ENCODE peak calls at places on chromosomes 12 and 14, in six cellular contexts. Z is K562, W is PC-3, T is fibroblast of lung, D is GM23248, K is mesenchymal stem cell. X is an unnamed sample.

GRCh38 chr12:57008113-57008687 is 1.9 kb upstream of the ZBTB39 start:
- DNase-seq in Z (peak; percentile 79), W (peak; percentile 76), T (peak; percentile 84), D (peak; percentile 82), K (peak; percentile 84), X (peak; percentile 73)

GRCh38 chr12:26878661-26879119 is 45.7 kb upstream of the ITPR2 start:
- DNase-seq in Z (no peak), W (no peak), T (no peak), D (no peak), K (no peak), X (peak; percentile 93)

GRCh38 chr12:53504004-53504920 is 3.0 kb downstream of the NPFF start:
- DNase-seq in Z (no peak), W (no peak), T (no peak), D (no peak), K (no peak), X (no peak)

GRCh38 chr14:95675486-95675885 is 10.7 kb upstream of the TCL1B start:
- DNase-seq in Z (no peak), W (no peak), T (no peak), D (no peak), K (no peak), X (no peak)

GRCh38 chr12:81811778-81812125 is 52.6 kb upstream of the PPFIA2 start:
- DNase-seq in Z (no peak), W (no peak), T (no peak), D (no peak), K (no peak), X (no peak)

GRCh38 chr14:50830044-50830931 is 674 bp downstream of the NIN start:
- DNase-seq in Z (peak; percentile 37), W (peak; percentile 40), T (peak; percentile 41), D (peak; percentile 69), K (peak; percentile 67), X (peak; percentile 52)

GRCh38 chr12:113298861-113299545 is 35.9 kb downstream of the SLC8B1 start:
- DNase-seq in Z (no peak), W (no peak), T (no peak), D (peak; percentile 62), K (no peak), X (no peak)

GRCh38 chr14:105203057-105203494 is 22.0 kb upstream of the NUDT14 start:
- DNase-seq in Z (peak; percentile 61), W (peak; percentile 81), T (peak; percentile 55), D (peak; percentile 84), K (peak; percentile 69), X (peak; percentile 55)

GRCh38 chr14:105876829-105877228 is 350.4 kb downstream of the TMEM121 start:
- DNase-seq in Z (no peak), W (no peak), T (no peak), D (no peak), K (no peak), X (no peak)

GRCh38 chr12:132345555-132346200 is 16.3 kb upstream of the GALNT9 start:
- DNase-seq in Z (no peak), W (no peak), T (no peak), D (no peak), K (no peak), X (no peak)

GRCh38 chr14:95437715-95438114 is 78.7 kb downstream of the SYNE3 start:
- DNase-seq in Z (no peak), W (no peak), T (no peak), D (no peak), K (no peak), X (no peak)

GRCh38 chr12:14167005-14167628 is 185.7 kb upstream of the GRIN2B start:
- DNase-seq in Z (peak; percentile 61), W (peak; percentile 73), T (peak; percentile 61), D (peak; percentile 60), K (peak; percentile 56), X (peak; percentile 58)
- H2AFZ ChIP-seq in Z (no peak overlapping the region), W (no peak overlapping the region), T (no peak overlapping the region), D (no peak overlapping the region), K (no peak overlapping the region), X (no peak overlapping the region)

GRCh38 chr12:130104114-130104513 is 58.1 kb upstream of the FZD10 start:
- DNase-seq in Z (no peak), W (no peak), T (no peak), D (no peak), K (no peak), X (no peak)

GRCh38 chr12:130102266-130102665 is 60.0 kb upstream of the FZD10 start:
- DNase-seq in Z (no peak), W (no peak), T (no peak), D (no peak), K (no peak), X (no peak)

GRCh38 chr12:130101370-130101769 is 60.9 kb upstream of the FZD10 start:
- DNase-seq in Z (no peak), W (no peak), T (no peak), D (no peak), K (no peak), X (no peak)

GRCh38 chr12:130100634-130101033 is 61.6 kb upstream of the FZD10 start:
- DNase-seq in Z (no peak), W (no peak), T (no peak), D (no peak), K (no peak), X (no peak)

DNA sequence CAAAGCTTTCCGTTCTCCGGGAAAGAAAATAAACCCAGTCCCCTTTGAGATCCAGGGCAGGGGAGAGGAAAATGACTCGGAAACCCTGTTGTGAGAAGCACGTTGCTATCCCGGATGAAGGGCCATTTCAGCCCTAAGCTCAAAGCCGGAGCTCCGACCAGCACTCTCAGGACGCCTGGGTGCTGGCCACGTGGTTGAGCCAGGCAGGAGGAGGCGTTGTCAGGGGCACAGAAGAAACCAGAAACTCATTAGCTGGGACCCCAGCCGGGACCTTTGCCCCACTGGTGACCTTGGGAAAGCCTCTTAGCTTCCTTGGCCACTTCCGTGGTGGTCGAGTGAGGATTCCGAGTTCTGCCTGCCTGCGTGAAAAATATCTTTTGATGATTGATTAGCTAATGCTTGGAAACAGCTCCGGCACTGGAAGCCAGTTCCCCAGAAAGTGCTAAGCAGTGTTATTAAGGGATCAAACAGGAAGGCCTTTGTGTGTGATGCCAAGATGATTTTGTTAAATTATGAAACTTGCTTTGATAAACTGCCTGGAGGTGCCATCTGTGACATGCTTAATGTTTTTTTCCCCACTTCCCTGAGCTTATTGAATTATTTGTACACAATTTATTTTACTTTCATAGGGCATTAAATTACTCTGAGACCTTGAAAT is 57.5 kb upstream of the FZD10 start:
- DNase-seq in Z (no peak), W (no peak), T (no peak), D (no peak), K (no peak), X (no peak)
- H2AFZ ChIP-seq in Z (no peak overlapping the region), W (no peak overlapping the region), T (no peak overlapping the region), D (no peak overlapping the region), K (no peak overlapping the region), X (no peak overlapping the region)

DNA sequence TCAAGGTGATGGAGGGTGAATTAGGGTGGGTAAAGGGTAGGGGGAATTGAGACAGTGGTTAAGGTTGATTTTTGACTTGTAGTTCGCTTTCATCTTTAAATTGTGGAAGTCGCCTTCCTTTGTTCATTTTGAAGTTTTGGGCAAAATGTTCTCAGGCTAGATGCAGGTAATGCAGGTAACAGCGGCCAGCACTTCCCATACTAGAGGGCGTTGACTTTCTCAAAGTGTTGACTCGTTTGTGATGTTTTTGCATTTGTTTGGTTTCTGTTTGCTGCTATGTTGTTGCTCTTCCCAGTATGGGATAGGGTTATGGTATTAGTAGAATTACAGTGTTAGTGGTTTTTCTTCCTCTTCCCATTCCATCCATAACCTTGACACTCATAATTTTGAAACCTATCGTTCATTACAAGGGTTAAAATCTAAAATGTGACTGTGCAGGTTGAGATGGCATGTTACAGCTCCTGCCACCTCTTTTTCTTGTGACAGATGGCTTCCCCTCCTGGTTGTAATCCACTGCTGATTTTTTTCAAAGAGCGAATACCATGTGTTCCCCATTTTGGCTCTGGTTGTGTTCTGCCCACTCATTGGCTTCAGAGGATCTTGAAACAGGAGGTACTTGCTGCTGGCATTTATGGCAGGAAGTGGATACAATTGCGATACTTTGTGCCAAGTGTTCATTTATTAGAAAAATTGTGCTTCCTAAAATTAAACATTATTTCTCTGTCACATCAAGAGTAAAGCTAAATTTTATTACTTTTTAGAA is 57.1 kb downstream of the ERC1 start:
- DNase-seq in Z (no peak), W (no peak), T (no peak), D (peak; percentile 38), K (no peak), X (peak; percentile 47)
- H2AFZ ChIP-seq in Z (no peak overlapping the region), W (peak overlapping the region; percentile 29), T (no peak overlapping the region), D (no peak overlapping the region), K (no peak overlapping the region), X (peak overlapping the region; percentile 42)

GRCh38 chr14:24189059-24189375 is 401 bp upstream of the IPO4 start:
- DNase-seq in Z (no peak), W (no peak), T (no peak), D (no peak), K (no peak), X (no peak)

GRCh38 chr14:24188251-24189058 is at the start of gene IPO4:
- DNase-seq in Z (peak; percentile 96), W (peak; percentile 98), T (peak; percentile 99), D (peak; percentile 99), K (peak; percentile 98), X (peak; percentile 94)

GRCh38 chr14:24186831-24187537 is 1.6 kb downstream of the IPO4 start:
- DNase-seq in Z (no peak), W (no peak), T (no peak), D (no peak), K (no peak), X (no peak)

GRCh38 chr14:24185741-24186140 is 2.9 kb downstream of the IPO4 start:
- DNase-seq in Z (no peak), W (no peak), T (no peak), D (no peak), K (no peak), X (no peak)

DNA sequence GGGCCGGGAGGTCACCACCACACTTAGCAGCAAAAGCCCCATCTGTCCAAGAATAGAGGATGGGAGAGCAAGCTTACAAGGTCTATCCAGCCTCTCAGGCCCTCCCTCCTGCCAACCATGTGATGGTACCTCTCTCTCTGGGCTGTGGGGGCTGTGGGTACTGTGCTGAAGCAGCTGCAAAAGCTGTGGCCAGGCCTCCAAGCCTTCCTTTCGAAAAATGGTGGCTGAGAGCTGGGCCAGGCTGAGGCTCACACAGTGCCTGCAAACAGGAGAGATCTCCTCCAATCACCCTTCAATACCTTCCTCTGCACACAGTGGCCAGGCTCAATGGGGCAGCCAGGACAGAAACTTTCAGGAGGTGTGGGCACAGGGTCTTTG is 1.1 kb downstream of the IPO4 start:
- DNase-seq in Z (no peak), W (no peak), T (no peak), D (no peak), K (no peak), X (no peak)
- H2AFZ ChIP-seq in Z (no peak overlapping the region), W (no peak overlapping the region), T (no peak overlapping the region), D (no peak overlapping the region), K (no peak overlapping the region), X (no peak overlapping the region)

GRCh38 chr12:11941601-11942360 is 129.0 kb upstream of the BCL2L14 start:
- DNase-seq in Z (no peak), W (peak; percentile 92), T (peak; percentile 82), D (peak; percentile 95), K (no peak), X (no peak)
- H2AFZ ChIP-seq in Z (no peak overlapping the region), W (peak overlapping the region; percentile 41), T (no peak overlapping the region), D (peak overlapping the region; percentile 0), K (no peak overlapping the region), X (no peak overlapping the region)

GRCh38 chr12:2643736-2644135 is 151.0 kb upstream of the FKBP4 start:
- DNase-seq in Z (no peak), W (no peak), T (no peak), D (no peak), K (no peak), X (no peak)
- H2AFZ ChIP-seq in Z (no peak overlapping the region), W (no peak overlapping the region), T (no peak overlapping the region), D (no peak overlapping the region), K (no peak overlapping the region), X (no peak overlapping the region)